ENCODE peak calls at places on chromosomes 11 and 22, in ten cellular contexts. One of them, this sample, is unnamed.

GRCh38 chr22:50014655-50015401 is 2.3 kb upstream of the IL17REL start:
- DNase-seq in H1: peak; percentile 54
- DNase-seq in CD8-positive, alpha-beta memory T cell: peak; percentile 43
- DNase-seq in mesendoderm: no peak
- DNase-seq in aorta: peak; percentile 75
- DNase-seq in GM23338: peak; percentile 40
- DNase-seq in PC-9: no peak
- DNase-seq in tibial nerve: no peak
- DNase-seq in prostate gland: no peak
- DNase-seq in HL-60: no peak
- DNase-seq in this sample: no peak

GRCh38 chr11:36746886-36747710 is 149.1 kb upstream of the RAG2 start:
- DNase-seq in H1: peak; percentile 92
- DNase-seq in CD8-positive, alpha-beta memory T cell: peak; percentile 84
- DNase-seq in mesendoderm: peak; percentile 92
- DNase-seq in aorta: peak; percentile 88
- DNase-seq in GM23338: peak; percentile 95
- DNase-seq in PC-9: peak; percentile 70
- DNase-seq in tibial nerve: peak; percentile 98
- DNase-seq in prostate gland: peak; percentile 91
- DNase-seq in HL-60: peak; percentile 89
- DNase-seq in this sample: peak; percentile 82

GRCh38 chr11:7417328-7417727 is 68.0 kb upstream of the OLFML1 start:
- DNase-seq in H1: no peak
- DNase-seq in CD8-positive, alpha-beta memory T cell: no peak
- DNase-seq in mesendoderm: peak; percentile 19
- DNase-seq in aorta: no peak
- DNase-seq in GM23338: peak; percentile 77
- DNase-seq in PC-9: no peak
- DNase-seq in tibial nerve: no peak
- DNase-seq in prostate gland: no peak
- DNase-seq in HL-60: no peak
- DNase-seq in this sample: no peak

GRCh38 chr11:34639545-34639944 is 18.7 kb downstream of the EHF start:
- DNase-seq in H1: no peak
- DNase-seq in CD8-positive, alpha-beta memory T cell: no peak
- DNase-seq in mesendoderm: no peak
- DNase-seq in aorta: no peak
- DNase-seq in GM23338: no peak
- DNase-seq in PC-9: peak; percentile 64
- DNase-seq in tibial nerve: no peak
- DNase-seq in prostate gland: no peak
- DNase-seq in HL-60: no peak
- DNase-seq in this sample: no peak

GRCh38 chr11:66845143-66845875 is 2.1 kb downstream of the RCE1 start:
- DNase-seq in H1: no peak
- DNase-seq in CD8-positive, alpha-beta memory T cell: peak; percentile 31
- DNase-seq in mesendoderm: no peak
- DNase-seq in aorta: peak; percentile 72
- DNase-seq in GM23338: no peak
- DNase-seq in PC-9: no peak
- DNase-seq in tibial nerve: no peak
- DNase-seq in prostate gland: no peak
- DNase-seq in HL-60: no peak
- DNase-seq in this sample: no peak

GRCh38 chr11:17611503-17612220 is 64.6 kb downstream of the OTOG start:
- DNase-seq in H1: no peak
- DNase-seq in CD8-positive, alpha-beta memory T cell: no peak
- DNase-seq in mesendoderm: no peak
- DNase-seq in aorta: peak; percentile 72
- DNase-seq in GM23338: no peak
- DNase-seq in PC-9: no peak
- DNase-seq in tibial nerve: no peak
- DNase-seq in prostate gland: no peak
- DNase-seq in HL-60: no peak
- DNase-seq in this sample: peak; percentile 36

GRCh38 chr11:112555491-112556364 is 295.1 kb upstream of the PLET1 start:
- DNase-seq in H1: peak; percentile 94
- DNase-seq in CD8-positive, alpha-beta memory T cell: peak; percentile 59
- DNase-seq in mesendoderm: peak; percentile 74
- DNase-seq in aorta: peak; percentile 86
- DNase-seq in GM23338: peak; percentile 78
- DNase-seq in PC-9: no peak
- DNase-seq in tibial nerve: peak; percentile 16
- DNase-seq in prostate gland: no peak
- DNase-seq in HL-60: peak; percentile 49
- DNase-seq in this sample: peak; percentile 64

GRCh38 chr11:125591659-125592304 is 870 bp upstream of the STT3A start:
- DNase-seq in H1: no peak
- DNase-seq in CD8-positive, alpha-beta memory T cell: peak; percentile 55
- DNase-seq in mesendoderm: no peak
- DNase-seq in aorta: peak; percentile 80
- DNase-seq in GM23338: peak; percentile 54
- DNase-seq in PC-9: no peak
- DNase-seq in tibial nerve: peak; percentile 22
- DNase-seq in prostate gland: peak; percentile 22
- DNase-seq in HL-60: no peak
- DNase-seq in this sample: no peak

GRCh38 chr11:45982656-45983470 is 60.4 kb downstream of the LARGE2 start:
- DNase-seq in H1: peak; percentile 60
- DNase-seq in CD8-positive, alpha-beta memory T cell: no peak
- DNase-seq in mesendoderm: peak; percentile 98
- DNase-seq in aorta: peak; percentile 82
- DNase-seq in GM23338: peak; percentile 90
- DNase-seq in PC-9: no peak
- DNase-seq in tibial nerve: no peak
- DNase-seq in prostate gland: no peak
- DNase-seq in HL-60: no peak
- DNase-seq in this sample: no peak

GRCh38 chr11:19432370-19433163 is 191.8 kb upstream of the E2F8 start:
- DNase-seq in H1: peak; percentile 54
- DNase-seq in CD8-positive, alpha-beta memory T cell: no peak
- DNase-seq in mesendoderm: peak; percentile 35
- DNase-seq in aorta: no peak
- DNase-seq in GM23338: peak; percentile 22
- DNase-seq in PC-9: peak; percentile 72
- DNase-seq in tibial nerve: peak; percentile 25
- DNase-seq in prostate gland: no peak
- DNase-seq in HL-60: no peak
- DNase-seq in this sample: no peak

GRCh38 chr11:73982990-73983763 is 534 bp upstream of the UCP2 start:
- DNase-seq in H1: peak; percentile 91
- DNase-seq in CD8-positive, alpha-beta memory T cell: peak; percentile 96
- DNase-seq in mesendoderm: peak; percentile 95
- DNase-seq in aorta: peak; percentile 96
- DNase-seq in GM23338: peak; percentile 96
- DNase-seq in PC-9: peak; percentile 90
- DNase-seq in tibial nerve: peak; percentile 77
- DNase-seq in prostate gland: peak; percentile 89
- DNase-seq in HL-60: peak; percentile 99
- DNase-seq in this sample: peak; percentile 95

GRCh38 chr22:36239150-36239400 is 252 bp downstream of the APOL2 start:
- DNase-seq in H1: no peak
- DNase-seq in CD8-positive, alpha-beta memory T cell: no peak
- DNase-seq in mesendoderm: no peak
- DNase-seq in aorta: no peak
- DNase-seq in GM23338: no peak
- DNase-seq in PC-9: no peak
- DNase-seq in tibial nerve: no peak
- DNase-seq in prostate gland: no peak
- DNase-seq in HL-60: no peak
- DNase-seq in this sample: no peak

GRCh38 chr22:36238348-36239149 is 778 bp downstream of the APOL2 start:
- DNase-seq in H1: no peak
- DNase-seq in CD8-positive, alpha-beta memory T cell: no peak
- DNase-seq in mesendoderm: no peak
- DNase-seq in aorta: no peak
- DNase-seq in GM23338: no peak
- DNase-seq in PC-9: no peak
- DNase-seq in tibial nerve: peak; percentile 57
- DNase-seq in prostate gland: peak; percentile 27
- DNase-seq in HL-60: no peak
- DNase-seq in this sample: no peak

GRCh38 chr22:36236338-36237319 is 2.7 kb downstream of the APOL2 start:
- DNase-seq in H1: no peak
- DNase-seq in CD8-positive, alpha-beta memory T cell: no peak
- DNase-seq in mesendoderm: no peak
- DNase-seq in aorta: no peak
- DNase-seq in GM23338: no peak
- DNase-seq in PC-9: no peak
- DNase-seq in tibial nerve: no peak
- DNase-seq in prostate gland: no peak
- DNase-seq in HL-60: no peak
- DNase-seq in this sample: no peak

GRCh38 chr22:36239401-36240171 is at the start of gene APOL2:
- DNase-seq in H1: peak; percentile 83
- DNase-seq in CD8-positive, alpha-beta memory T cell: peak; percentile 87
- DNase-seq in mesendoderm: peak; percentile 97
- DNase-seq in aorta: peak; percentile 93
- DNase-seq in GM23338: peak; percentile 96
- DNase-seq in PC-9: peak; percentile 91
- DNase-seq in tibial nerve: peak; percentile 89
- DNase-seq in prostate gland: peak; percentile 92
- DNase-seq in HL-60: peak; percentile 92
- DNase-seq in this sample: peak; percentile 95

GRCh38 chr22:36237462-36238347 is 1.6 kb downstream of the APOL2 start:
- DNase-seq in H1: no peak
- DNase-seq in CD8-positive, alpha-beta memory T cell: no peak
- DNase-seq in mesendoderm: no peak
- DNase-seq in aorta: no peak
- DNase-seq in GM23338: no peak
- DNase-seq in PC-9: peak; percentile 48
- DNase-seq in tibial nerve: no peak
- DNase-seq in prostate gland: no peak
- DNase-seq in HL-60: no peak
- DNase-seq in this sample: no peak
- H3K27ac ChIP-seq in H1: no peak overlapping the region
- H3K27ac ChIP-seq in CD8-positive, alpha-beta memory T cell: peak overlapping the region; percentile 61
- H3K27ac ChIP-seq in mesendoderm: no peak overlapping the region
- H3K27ac ChIP-seq in aorta: no peak overlapping the region
- H3K27ac ChIP-seq in GM23338: no peak overlapping the region
- H3K27ac ChIP-seq in PC-9: no peak overlapping the region
- H3K27ac ChIP-seq in tibial nerve: peak overlapping the region; percentile 98
- H3K27ac ChIP-seq in prostate gland: peak overlapping the region; percentile 95
- H3K27ac ChIP-seq in HL-60: peak overlapping the region; percentile 16
- H3K27ac ChIP-seq in this sample: peak overlapping the region; percentile 90

DNA sequence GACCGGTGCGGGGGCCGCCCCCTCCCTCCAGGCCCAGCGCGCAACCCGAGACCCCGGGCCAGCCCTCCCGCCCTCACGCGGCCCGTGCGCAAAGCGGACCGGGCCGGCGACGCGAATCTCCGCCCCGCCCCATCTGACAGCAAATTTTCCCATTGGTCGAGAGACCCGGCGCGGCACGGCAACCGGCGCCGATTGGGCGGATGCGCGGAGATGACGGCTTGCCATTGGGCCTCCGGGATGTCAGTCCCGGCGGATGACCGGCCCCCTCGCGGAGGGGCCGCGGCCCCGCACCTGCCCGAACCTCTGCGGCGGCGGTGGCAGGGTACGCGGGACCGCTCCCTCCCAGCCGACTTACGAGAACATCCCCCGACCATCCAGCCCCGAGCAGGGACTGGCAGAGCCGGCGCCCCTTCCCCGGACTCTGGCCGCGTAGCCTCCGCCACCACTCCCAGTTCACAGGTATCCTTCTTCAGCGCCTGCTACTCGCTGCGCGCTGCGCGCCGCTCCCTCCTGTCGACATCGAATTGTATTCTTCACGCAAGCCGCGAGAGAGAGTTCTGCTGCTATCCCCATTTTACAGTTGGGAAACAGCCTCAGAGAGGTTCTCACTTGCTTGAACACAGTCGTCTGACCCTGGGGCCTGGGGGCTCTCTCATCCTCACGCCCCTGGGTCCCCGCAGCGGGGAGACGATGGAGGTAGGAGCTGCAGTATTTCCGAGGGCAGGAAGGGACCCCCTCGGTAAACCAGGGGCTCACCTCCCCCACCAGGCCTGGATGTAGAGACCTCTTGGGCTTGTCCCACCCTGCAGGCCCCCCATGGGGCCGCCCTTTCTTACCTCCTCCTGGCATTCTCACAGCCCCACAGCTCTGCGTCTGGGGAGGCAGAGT is at the start of gene ARVCF:
- DNase-seq in H1: peak; percentile 98
- DNase-seq in CD8-positive, alpha-beta memory T cell: peak; percentile 94
- DNase-seq in mesendoderm: peak; percentile 92
- DNase-seq in aorta: peak; percentile 97
- DNase-seq in GM23338: peak; percentile 97
- DNase-seq in PC-9: peak; percentile 61
- DNase-seq in tibial nerve: peak; percentile 88
- DNase-seq in prostate gland: peak; percentile 93
- DNase-seq in HL-60: peak; percentile 88
- DNase-seq in this sample: peak; percentile 93
- H3K27me3 ChIP-seq in H1: peaks cover 32% of the 10 kb centered on the region
- H3K27me3 ChIP-seq in CD8-positive, alpha-beta memory T cell: no peaks in the 10 kb centered on the region
- H3K27me3 ChIP-seq in mesendoderm: peaks cover 10% of the 10 kb centered on the region
- H3K27me3 ChIP-seq in aorta: no peaks in the 10 kb centered on the region
- H3K27me3 ChIP-seq in GM23338: peaks cover 46% of the 10 kb centered on the region
- H3K27me3 ChIP-seq in PC-9: no peaks in the 10 kb centered on the region
- H3K27me3 ChIP-seq in tibial nerve: no peaks in the 10 kb centered on the region
- H3K27me3 ChIP-seq in prostate gland: no peaks in the 10 kb centered on the region
- H3K27me3 ChIP-seq in HL-60: peaks cover 6% of the 10 kb centered on the region
- H3K27me3 ChIP-seq in this sample: no peaks in the 10 kb centered on the region

DNA sequence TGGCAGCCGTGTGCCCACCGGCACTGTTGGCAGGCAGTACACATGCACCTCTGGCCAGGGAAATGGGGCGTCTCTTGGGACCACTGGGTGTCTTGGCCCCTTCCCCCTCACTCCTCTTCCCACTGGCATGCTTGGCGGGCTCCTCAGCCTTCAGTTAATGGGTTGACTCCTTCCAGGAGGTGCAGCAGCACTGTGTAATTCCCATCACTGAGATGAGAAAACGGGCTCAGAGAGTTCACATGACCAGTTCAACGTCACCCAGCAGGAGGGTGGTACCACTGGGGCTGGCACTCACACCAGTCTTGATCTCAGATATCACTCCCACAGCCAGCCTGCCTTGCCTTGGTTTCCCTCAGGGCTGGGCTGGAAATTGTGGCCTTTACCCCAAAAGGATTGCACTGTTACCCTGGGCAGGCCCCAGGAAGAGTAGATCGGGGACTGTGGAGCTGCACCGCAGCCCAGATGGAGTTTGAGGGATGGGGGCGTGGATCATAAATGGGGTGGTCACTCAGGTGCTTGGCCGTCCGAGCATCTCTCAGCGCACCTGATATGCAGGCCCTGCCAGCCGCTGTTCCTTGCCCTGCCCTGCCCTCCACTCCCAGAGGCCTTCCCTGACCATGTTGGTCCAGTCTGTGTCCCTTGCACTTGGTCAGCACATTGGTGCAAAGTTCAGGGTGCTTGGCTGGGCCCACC is 16.9 kb downstream of the CAPN5 start:
- DNase-seq in H1: no peak
- DNase-seq in CD8-positive, alpha-beta memory T cell: peak; percentile 22
- DNase-seq in mesendoderm: no peak
- DNase-seq in aorta: peak; percentile 57
- DNase-seq in GM23338: no peak
- DNase-seq in PC-9: no peak
- DNase-seq in tibial nerve: no peak
- DNase-seq in prostate gland: no peak
- DNase-seq in HL-60: no peak
- DNase-seq in this sample: no peak
- H3K27ac ChIP-seq in H1: no peak overlapping the region
- H3K27ac ChIP-seq in CD8-positive, alpha-beta memory T cell: no peak overlapping the region
- H3K27ac ChIP-seq in mesendoderm: no peak overlapping the region
- H3K27ac ChIP-seq in aorta: no peak overlapping the region
- H3K27ac ChIP-seq in GM23338: no peak overlapping the region
- H3K27ac ChIP-seq in PC-9: no peak overlapping the region
- H3K27ac ChIP-seq in tibial nerve: peak overlapping the region; percentile 88
- H3K27ac ChIP-seq in prostate gland: no peak overlapping the region
- H3K27ac ChIP-seq in HL-60: no peak overlapping the region
- H3K27ac ChIP-seq in this sample: no peak overlapping the region

GRCh38 chr11:13955971-13956421 is 6.5 kb upstream of the SPON1 start:
- DNase-seq in H1: peak; percentile 63
- DNase-seq in CD8-positive, alpha-beta memory T cell: peak; percentile 68
- DNase-seq in mesendoderm: peak; percentile 81
- DNase-seq in aorta: peak; percentile 73
- DNase-seq in GM23338: peak; percentile 84
- DNase-seq in PC-9: no peak
- DNase-seq in tibial nerve: peak; percentile 64
- DNase-seq in prostate gland: peak; percentile 46
- DNase-seq in HL-60: peak; percentile 28
- DNase-seq in this sample: peak; percentile 79
- H3K27me3 ChIP-seq in H1: peaks cover 5% of the 10 kb centered on the region
- H3K27me3 ChIP-seq in CD8-positive, alpha-beta memory T cell: peaks cover 3% of the 10 kb centered on the region
- H3K27me3 ChIP-seq in mesendoderm: no peaks in the 10 kb centered on the region
- H3K27me3 ChIP-seq in aorta: no peaks in the 10 kb centered on the region
- H3K27me3 ChIP-seq in GM23338: peaks cover 33% of the 10 kb centered on the region
- H3K27me3 ChIP-seq in PC-9: no peaks in the 10 kb centered on the region
- H3K27me3 ChIP-seq in tibial nerve: no peaks in the 10 kb centered on the region
- H3K27me3 ChIP-seq in prostate gland: no peaks in the 10 kb centered on the region
- H3K27me3 ChIP-seq in HL-60: peaks cover 21% of the 10 kb centered on the region
- H3K27me3 ChIP-seq in this sample: no peaks in the 10 kb centered on the region

This sample was measured in right atrium auricular region.